ENCODE peak calls at places on chromosomes 12 and 14, in eight cellular contexts. A, T, U, I, B, G, V and Z are unnamed samples.
A peak's percentile ranks its signal among the peaks of the same experiment; 100 is the strongest.

GRCh38 chr12:71333418-71333817 is 106.2 kb upstream of the LGR5 start:
- DNase-seq in A (no peak), T (no peak), U (no peak), I (no peak), B (no peak), G (no peak), V (no peak), Z (no peak)

GRCh38 chr14:92900660-92901059 is 22.3 kb upstream of the CHGA start:
- DNase-seq in A (no peak), T (no peak), U (no peak), I (no peak), B (no peak), G (peak; percentile 54), V (no peak), Z (no peak)

GRCh38 chr14:104216457-104216856 is 78.1 kb downstream of the KIF26A start:
- DNase-seq in A (no peak), T (no peak), U (no peak), I (peak; percentile 9), B (peak; percentile 57), G (no peak), V (no peak), Z (no peak)

GRCh38 chr12:128078311-128078851 is 188.6 kb upstream of the TMEM132C start:
- DNase-seq in A (no peak), T (no peak), U (no peak), I (no peak), B (no peak), G (no peak), V (no peak), Z (no peak)

GRCh38 chr12:130878193-130879185 is 6.6 kb downstream of the RAN start:
- DNase-seq in A (no peak), T (no peak), U (no peak), I (no peak), B (no peak), G (no peak), V (no peak), Z (peak; percentile 59)

GRCh38 chr12:65495233-65495632 is 216.8 kb downstream of the MSRB3 start:
- DNase-seq in A (no peak), T (peak; percentile 88), U (no peak), I (no peak), B (no peak), G (peak; percentile 64), V (no peak), Z (peak; percentile 47)

GRCh38 chr14:104555621-104556255 is 23.8 kb upstream of the C14orf180 start:
- DNase-seq in A (no peak), T (no peak), U (no peak), I (no peak), B (peak; percentile 29), G (no peak), V (no peak), Z (no peak)

GRCh38 chr14:85934123-85934885 is 404.4 kb downstream of the FLRT2 start:
- DNase-seq in A (peak; percentile 78), T (no peak), U (peak; percentile 15), I (no peak), B (no peak), G (no peak), V (no peak), Z (peak; percentile 63)

GRCh38 chr14:64966976-64967375 is 5.2 kb downstream of the RAB15 start:
- DNase-seq in A (no peak), T (no peak), U (no peak), I (no peak), B (peak; percentile 43), G (no peak), V (no peak), Z (no peak)

GRCh38 chr14:70359076-70359424 is 433 bp downstream of the COX16 start:
- DNase-seq in A (no peak), T (no peak), U (no peak), I (peak; percentile 21), B (no peak), G (no peak), V (peak; percentile 30), Z (no peak)

GRCh38 chr12:113735146-113735545 is 231.0 kb downstream of the RBM19 start:
- DNase-seq in A (no peak), T (no peak), U (no peak), I (no peak), B (no peak), G (no peak), V (no peak), Z (no peak)

GRCh38 chr12:93163260-93164036 is 214.3 kb upstream of the NUDT4 start:
- DNase-seq in A (no peak), T (peak; percentile 91), U (no peak), I (no peak), B (no peak), G (no peak), V (no peak), Z (no peak)

GRCh38 chr14:44945264-44945663 is 16.5 kb downstream of the KLHL28 start:
- DNase-seq in A (no peak), T (peak; percentile 88), U (no peak), I (no peak), B (no peak), G (no peak), V (no peak), Z (no peak)

GRCh38 chr12:123546281-123546680 is 12.8 kb upstream of the RILPL1 start:
- DNase-seq in A (no peak), T (peak; percentile 40), U (no peak), I (no peak), B (no peak), G (peak; percentile 54), V (no peak), Z (no peak)

GRCh38 chr14:51783765-51784164 is 76.6 kb upstream of the GNG2 start:
- DNase-seq in A (no peak), T (peak; percentile 82), U (no peak), I (no peak), B (no peak), G (peak; percentile 32), V (no peak), Z (no peak)

GRCh38 chr14:78207414-78207813 is 37.2 kb downstream of the NRXN3 start:
- DNase-seq in A (no peak), T (no peak), U (no peak), I (no peak), B (no peak), G (no peak), V (no peak), Z (no peak)

GRCh38 chr14:99512571-99513182 is 31.5 kb downstream of the CCNK start:
- DNase-seq in A (no peak), T (no peak), U (no peak), I (no peak), B (peak; percentile 42), G (no peak), V (no peak), Z (no peak)

GRCh38 chr12:39990122-39991101 is 115.5 kb downstream of the SLC2A13 start:
- DNase-seq in A (peak; percentile 42), T (peak; percentile 32), U (peak; percentile 35), I (peak; percentile 30), B (peak; percentile 63), G (peak; percentile 19), V (peak; percentile 61), Z (peak; percentile 49)

DNA sequence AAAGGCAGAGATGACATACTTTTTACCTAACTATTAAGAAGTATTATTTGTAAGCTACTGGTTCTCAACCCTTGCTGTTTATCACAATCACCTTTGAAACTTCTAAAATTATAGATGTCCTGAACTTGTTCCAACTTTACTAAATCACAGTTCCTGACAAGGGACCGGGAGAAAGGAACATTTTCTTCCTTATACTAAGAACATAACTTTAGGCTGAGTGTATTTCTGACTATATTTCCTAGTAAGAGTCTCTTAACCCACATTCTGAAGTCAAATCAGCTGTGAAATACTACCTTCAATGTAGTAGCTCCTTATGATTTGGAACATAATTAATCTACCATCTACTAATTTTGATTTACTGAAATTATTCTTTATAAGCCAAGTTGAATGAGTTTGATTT is 80.2 kb downstream of the BAZ1A start:
- DNase-seq in A (no peak), T (no peak), U (no peak), I (no peak), B (no peak), G (no peak), V (no peak), Z (no peak)
- H3K36me3 ChIP-seq in A (peaks cover 58% of the 10 kb centered on the region), T (peaks cover 16% of the 10 kb centered on the region), U (peaks cover 95% of the 10 kb centered on the region), I (peaks cover 80% of the 10 kb centered on the region), B (no peaks in the 10 kb centered on the region), G (peaks cover 23% of the 10 kb centered on the region), V (peaks cover 22% of the 10 kb centered on the region), Z (peaks cover 20% of the 10 kb centered on the region)

DNA sequence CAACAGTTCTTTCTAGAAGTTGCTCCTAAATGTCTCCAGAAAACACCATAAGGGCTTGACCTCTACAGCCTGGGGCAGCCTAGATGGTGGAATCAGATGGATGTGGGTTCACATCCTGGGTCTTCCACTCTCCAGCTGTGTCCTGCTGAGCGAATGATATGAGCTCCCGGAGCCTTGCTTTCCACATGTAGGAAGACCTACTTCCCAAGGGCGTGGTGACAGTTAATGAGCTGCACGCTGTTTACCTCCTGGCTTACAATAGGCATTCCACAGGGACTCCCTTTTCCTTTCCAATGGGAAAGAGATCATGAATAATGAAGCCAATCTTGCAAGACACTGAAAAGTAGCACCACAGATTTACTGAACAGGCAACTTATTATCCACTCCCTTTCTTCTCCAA is 46.1 kb downstream of the TMTC1 start:
- DNase-seq in A (no peak), T (no peak), U (no peak), I (no peak), B (no peak), G (no peak), V (no peak), Z (no peak)
- H3K27ac ChIP-seq in A (no peak overlapping the region), T (peak overlapping the region; percentile 9), U (peak overlapping the region; percentile 41), I (peak overlapping the region; percentile 83), B (no peak overlapping the region), G (no peak overlapping the region), V (no peak overlapping the region), Z (no peak overlapping the region)

GRCh38 chr12:124750787-124751471 is 112.7 kb downstream of the SCARB1 start:
- DNase-seq in A (no peak), T (no peak), U (no peak), I (no peak), B (no peak), G (no peak), V (peak; percentile 65), Z (no peak)

GRCh38 chr12:124750149-124750656 is 113.5 kb downstream of the SCARB1 start:
- DNase-seq in A (no peak), T (no peak), U (no peak), I (no peak), B (no peak), G (no peak), V (no peak), Z (no peak)

GRCh38 chr12:124751654-124752355 is 111.9 kb downstream of the SCARB1 start:
- DNase-seq in A (no peak), T (no peak), U (no peak), I (no peak), B (no peak), G (no peak), V (no peak), Z (no peak)

GRCh38 chr12:124747426-124748161 is 116.1 kb downstream of the SCARB1 start:
- DNase-seq in A (no peak), T (peak; percentile 92), U (no peak), I (no peak), B (no peak), G (peak; percentile 98), V (no peak), Z (peak; percentile 80)

GRCh38 chr12:124749725-124750124 is 113.9 kb downstream of the SCARB1 start:
- DNase-seq in A (no peak), T (no peak), U (no peak), I (no peak), B (no peak), G (no peak), V (no peak), Z (no peak)
- H3K4me1 ChIP-seq in A (peaks cover under 1% of the 10 kb centered on the region), T (peaks cover 20% of the 10 kb centered on the region), U (peaks cover 39% of the 10 kb centered on the region), I (peaks cover 52% of the 10 kb centered on the region), B (peaks cover 39% of the 10 kb centered on the region), G (peaks cover 26% of the 10 kb centered on the region), V (no peaks in the 10 kb centered on the region), Z (no peaks in the 10 kb centered on the region)

GRCh38 chr12:48690990-48691389 is 9.0 kb upstream of the KANSL2 start:
- DNase-seq in A (no peak), T (no peak), U (no peak), I (no peak), B (no peak), G (no peak), V (peak; percentile 22), Z (no peak)
- H3K36me3 ChIP-seq in A (peaks cover 41% of the 10 kb centered on the region), T (peaks cover 37% of the 10 kb centered on the region), U (peaks cover 91% of the 10 kb centered on the region), I (peaks cover 48% of the 10 kb centered on the region), B (peaks cover 23% of the 10 kb centered on the region), G (peaks cover 30% of the 10 kb centered on the region), V (peaks cover 35% of the 10 kb centered on the region), Z (peaks cover 22% of the 10 kb centered on the region)